ENCODE peak calls at places on chromosome 15, in seven cellular contexts. C, N, X, V, J, U and D are unnamed samples.

GRCh38 chr15:98650871-98651481 is 2.6 kb downstream of the IGF1R start:
- DNase-seq in C (peak), N (peak), X (no peak), V (no peak), J (no peak), U (no peak), D (no peak)

GRCh38 chr15:63791236-63791635 is 42.5 kb downstream of the HERC1 start:
- DNase-seq in C (peak), N (no peak), X (no peak), V (no peak), J (no peak), U (no peak), D (no peak)

GRCh38 chr15:35306361-35306981 is 221.4 kb upstream of the NANOGP8 start:
- DNase-seq in C (peak), N (no peak), X (no peak), V (no peak), J (no peak), U (no peak), D (no peak)

GRCh38 chr15:92520914-92521623 is 127.4 kb downstream of the ST8SIA2 start:
- DNase-seq in C (no peak), N (no peak), X (no peak), V (no peak), J (no peak), U (no peak), D (no peak)

GRCh38 chr15:44010114-44010513 is 183.3 kb downstream of the WDR76 start:
- DNase-seq in C (peak), N (no peak), X (no peak), V (no peak), J (no peak), U (no peak), D (no peak)

GRCh38 chr15:40398413-40398873 is 7.2 kb upstream of the IVD start:
- DNase-seq in C (no peak), N (no peak), X (no peak), V (no peak), J (peak), U (no peak), D (no peak)

GRCh38 chr15:66253643-66254363 is at the start of gene MEGF11:
- DNase-seq in C (peak), N (peak), X (peak), V (no peak), J (no peak), U (no peak), D (no peak)

GRCh38 chr15:56524915-56525314 is 60.0 kb upstream of the MNS1 start:
- DNase-seq in C (peak), N (no peak), X (no peak), V (no peak), J (no peak), U (no peak), D (no peak)

GRCh38 chr15:85742186-85742751 is 52.5 kb downstream of the KLHL25 start:
- DNase-seq in C (peak), N (peak), X (no peak), V (no peak), J (no peak), U (no peak), D (no peak)

GRCh38 chr15:56736308-56736707 is 3.0 kb upstream of the ZNF280D start:
- DNase-seq in C (peak), N (no peak), X (no peak), V (no peak), J (no peak), U (no peak), D (no peak)

GRCh38 chr15:64877435-64877834 is 34.3 kb upstream of the ANKDD1A start:
- DNase-seq in C (peak), N (peak), X (no peak), V (no peak), J (peak), U (no peak), D (peak)

GRCh38 chr15:73357999-73358665 is 10.6 kb downstream of the HCN4 start:
- DNase-seq in C (no peak), N (no peak), X (no peak), V (no peak), J (no peak), U (no peak), D (no peak)

GRCh38 chr15:31803388-31803884 is 226.9 kb upstream of the CHRNA7 start:
- DNase-seq in C (no peak), N (no peak), X (no peak), V (no peak), J (no peak), U (no peak), D (no peak)

GRCh38 chr15:42101861-42102260 is 7.5 kb upstream of the PLA2G4D start:
- DNase-seq in C (no peak), N (no peak), X (no peak), V (no peak), J (no peak), U (no peak), D (no peak)

GRCh38 chr15:70291696-70292510 is 194.2 kb upstream of the TLE3 start:
- DNase-seq in C (no peak), N (no peak), X (no peak), V (no peak), J (no peak), U (no peak), D (no peak)

GRCh38 chr15:37873336-37873735 is 61.1 kb upstream of the TMCO5A start:
- DNase-seq in C (peak), N (no peak), X (no peak), V (no peak), J (no peak), U (no peak), D (no peak)

GRCh38 chr15:44216958-44217357 is 21.9 kb upstream of the FRMD5 start:
- DNase-seq in C (no peak), N (no peak), X (no peak), V (no peak), J (no peak), U (no peak), D (no peak)

GRCh38 chr15:42577514-42578031 is 2.2 kb downstream of the STARD9 start:
- DNase-seq in C (peak), N (no peak), X (no peak), V (no peak), J (no peak), U (no peak), D (no peak)

GRCh38 chr15:44194397-44195150 is 497 bp downstream of the FRMD5 start:
- DNase-seq in C (peak), N (peak), X (no peak), V (no peak), J (peak), U (peak), D (no peak)

GRCh38 chr15:81091889-81092558 is 42.0 kb upstream of the CFAP161 start:
- DNase-seq in C (peak), N (no peak), X (no peak), V (no peak), J (no peak), U (no peak), D (no peak)

GRCh38 chr15:45199136-45199810 is 11.5 kb upstream of the SHF start:
- DNase-seq in C (peak), N (no peak), X (peak), V (no peak), J (no peak), U (no peak), D (no peak)

GRCh38 chr15:101451886-101452285 is 37.6 kb downstream of the PCSK6 start:
- DNase-seq in C (no peak), N (no peak), X (no peak), V (no peak), J (no peak), U (no peak), D (no peak)

GRCh38 chr15:40430271-40430805 is 10.4 kb upstream of the BAHD1 start:
- DNase-seq in C (peak), N (no peak), X (peak), V (no peak), J (no peak), U (no peak), D (peak)

GRCh38 chr15:29812384-29812694 is 9.9 kb downstream of the TJP1 start:
- DNase-seq in C (peak), N (no peak), X (no peak), V (no peak), J (no peak), U (no peak), D (no peak)

GRCh38 chr15:94008101-94009080 is 223.0 kb upstream of the MCTP2 start:
- DNase-seq in C (no peak), N (no peak), X (no peak), V (no peak), J (no peak), U (no peak), D (no peak)

GRCh38 chr15:80936288-80937078 is 53.1 kb downstream of the MESD start:
- DNase-seq in C (no peak), N (no peak), X (no peak), V (no peak), J (no peak), U (no peak), D (no peak)

GRCh38 chr15:62153228-62153627 is 11.9 kb downstream of the C2CD4B start:
- DNase-seq in C (no peak), N (no peak), X (no peak), V (no peak), J (no peak), U (no peak), D (no peak)

GRCh38 chr15:87827126-87827525 is 429.4 kb downstream of the NTRK3 start:
- DNase-seq in C (peak), N (no peak), X (no peak), V (no peak), J (no peak), U (no peak), D (no peak)

GRCh38 chr15:80984856-80985255 is 4.8 kb downstream of the MESD start:
- DNase-seq in C (no peak), N (no peak), X (no peak), V (no peak), J (no peak), U (no peak), D (peak)

GRCh38 chr15:25762015-25762662 is 101.0 kb downstream of the ATP10A start:
- DNase-seq in C (no peak), N (no peak), X (no peak), V (no peak), J (no peak), U (no peak), D (peak)

GRCh38 chr15:80418892-80419537 is 14.8 kb downstream of the ARNT2 start:
- DNase-seq in C (peak), N (peak), X (no peak), V (no peak), J (peak), U (no peak), D (no peak)